ENCODE peak calls at places on chromosomes 12 and 14, in seven cellular contexts. One of them, this sample, is unnamed.

GRCh38 chr12:112686373-112686772 is 105.2 kb upstream of the RPH3A start:
- DNase-seq in stimulated activated CD8-positive, alpha-beta memory T cell treated with anti-CD3 and anti-CD28 coated beads, Interleukin-7, amount 100 ng/mL, for 1 hour: no peak
- DNase-seq in HFFc6: no peak
- DNase-seq in fibroblast of the aortic adventitia: peak
- DNase-seq in EL: peak
- DNase-seq in cardiac fibroblast: no peak
- DNase-seq in caudate nucleus: no peak
- DNase-seq in this sample: no peak

GRCh38 chr14:42884100-42884499 is 1277.4 kb downstream of the LRFN5 start:
- DNase-seq in stimulated activated CD8-positive, alpha-beta memory T cell treated with anti-CD3 and anti-CD28 coated beads, Interleukin-7, amount 100 ng/mL, for 1 hour: no peak
- DNase-seq in HFFc6: no peak
- DNase-seq in fibroblast of the aortic adventitia: peak
- DNase-seq in EL: no peak
- DNase-seq in cardiac fibroblast: peak
- DNase-seq in caudate nucleus: no peak
- DNase-seq in this sample: no peak

GRCh38 chr12:90945070-90945649 is 9.8 kb downstream of the CCER1 start:
- DNase-seq in stimulated activated CD8-positive, alpha-beta memory T cell treated with anti-CD3 and anti-CD28 coated beads, Interleukin-7, amount 100 ng/mL, for 1 hour: no peak
- DNase-seq in HFFc6: peak
- DNase-seq in fibroblast of the aortic adventitia: peak
- DNase-seq in EL: peak
- DNase-seq in cardiac fibroblast: peak
- DNase-seq in caudate nucleus: no peak
- DNase-seq in this sample: no peak

GRCh38 chr14:24734917-24735500 is 101.0 kb upstream of the GZMB start:
- DNase-seq in stimulated activated CD8-positive, alpha-beta memory T cell treated with anti-CD3 and anti-CD28 coated beads, Interleukin-7, amount 100 ng/mL, for 1 hour: no peak
- DNase-seq in HFFc6: peak
- DNase-seq in fibroblast of the aortic adventitia: peak
- DNase-seq in EL: peak
- DNase-seq in cardiac fibroblast: peak
- DNase-seq in caudate nucleus: peak
- DNase-seq in this sample: peak

GRCh38 chr12:51183816-51184215 is 10.9 kb upstream of the TFCP2 start:
- DNase-seq in stimulated activated CD8-positive, alpha-beta memory T cell treated with anti-CD3 and anti-CD28 coated beads, Interleukin-7, amount 100 ng/mL, for 1 hour: no peak
- DNase-seq in HFFc6: peak
- DNase-seq in fibroblast of the aortic adventitia: peak
- DNase-seq in EL: peak
- DNase-seq in cardiac fibroblast: peak
- DNase-seq in caudate nucleus: no peak
- DNase-seq in this sample: peak

GRCh38 chr12:70646850-70647249 is 9.6 kb upstream of the PTPRB start:
- DNase-seq in stimulated activated CD8-positive, alpha-beta memory T cell treated with anti-CD3 and anti-CD28 coated beads, Interleukin-7, amount 100 ng/mL, for 1 hour: no peak
- DNase-seq in HFFc6: peak
- DNase-seq in fibroblast of the aortic adventitia: peak
- DNase-seq in EL: peak
- DNase-seq in cardiac fibroblast: no peak
- DNase-seq in caudate nucleus: no peak
- DNase-seq in this sample: no peak

GRCh38 chr12:126607867-126608266 is 1542.6 kb downstream of the AACS start:
- DNase-seq in stimulated activated CD8-positive, alpha-beta memory T cell treated with anti-CD3 and anti-CD28 coated beads, Interleukin-7, amount 100 ng/mL, for 1 hour: no peak
- DNase-seq in HFFc6: no peak
- DNase-seq in fibroblast of the aortic adventitia: peak
- DNase-seq in EL: no peak
- DNase-seq in cardiac fibroblast: peak
- DNase-seq in caudate nucleus: no peak
- DNase-seq in this sample: no peak

GRCh38 chr12:114682920-114683708 is 861 bp downstream of the TBX3 start:
- DNase-seq in stimulated activated CD8-positive, alpha-beta memory T cell treated with anti-CD3 and anti-CD28 coated beads, Interleukin-7, amount 100 ng/mL, for 1 hour: no peak
- DNase-seq in HFFc6: no peak
- DNase-seq in fibroblast of the aortic adventitia: peak
- DNase-seq in EL: no peak
- DNase-seq in cardiac fibroblast: peak
- DNase-seq in caudate nucleus: no peak
- DNase-seq in this sample: no peak